ENCODE peak calls at places on chromosome 2, in ten cellular contexts. P is IMR-90, Y is GM23338, N is endothelial cell of umbilical vein, H is fibroblast of lung, V is hepatocyte, R is GM12878, K is osteoblast, U is Karpas-422, I is HepG2. B is an unnamed sample.

GRCh38 chr2:162327134-162327769 is 8.8 kb upstream of the IFIH1 start:
- DNase-seq in P (no peak), Y (peak), N (no peak), H (no peak), V (peak), R (no peak), K (no peak), U (peak), I (no peak), B (no peak)

GRCh38 chr2:38750011-38750792 is 959 bp downstream of the SRSF7 start:
- DNase-seq in P (peak), Y (no peak), N (peak), H (peak), V (peak), R (no peak), K (peak), U (no peak), I (no peak), B (no peak)

GRCh38 chr2:6977786-6978185 is 60.6 kb downstream of the RNF144A start:
- DNase-seq in P (no peak), Y (no peak), N (no peak), H (no peak), V (no peak), R (no peak), K (no peak), U (no peak), I (no peak), B (no peak)

GRCh38 chr2:42241517-42241916 is 72.4 kb downstream of the EML4 start:
- DNase-seq in P (no peak), Y (no peak), N (peak), H (no peak), V (no peak), R (no peak), K (no peak), U (no peak), I (no peak), B (no peak)

GRCh38 chr2:120436460-120436739 is 90.5 kb downstream of the INHBB start:
- DNase-seq in P (no peak), Y (no peak), N (no peak), H (no peak), V (no peak), R (no peak), K (no peak), U (no peak), I (no peak), B (no peak)

GRCh38 chr2:241673797-241674725 is 12.6 kb downstream of the DTYMK start:
- DNase-seq in P (no peak), Y (peak), N (no peak), H (no peak), V (no peak), R (no peak), K (peak), U (no peak), I (peak), B (peak)

GRCh38 chr2:219469186-219469724 is 29.4 kb upstream of the GMPPA start:
- DNase-seq in P (peak), Y (no peak), N (no peak), H (peak), V (no peak), R (no peak), K (peak), U (no peak), I (peak), B (peak)

GRCh38 chr2:216735661-216736060 is 40.3 kb upstream of the IGFBP5 start:
- DNase-seq in P (no peak), Y (no peak), N (no peak), H (no peak), V (no peak), R (no peak), K (no peak), U (no peak), I (no peak), B (no peak)

GRCh38 chr2:131035112-131035825 is 58.0 kb downstream of the FAM168B start:
- DNase-seq in P (no peak), Y (peak), N (no peak), H (no peak), V (no peak), R (no peak), K (peak), U (no peak), I (no peak), B (no peak)

GRCh38 chr2:37656512-37657423 is 14.7 kb downstream of the CDC42EP3 start:
- DNase-seq in P (no peak), Y (peak), N (peak), H (no peak), V (no peak), R (no peak), K (no peak), U (peak), I (no peak), B (no peak)

GRCh38 chr2:40317047-40317446 is 134.8 kb downstream of the SLC8A1 start:
- DNase-seq in P (peak), Y (no peak), N (peak), H (peak), V (no peak), R (no peak), K (peak), U (no peak), I (no peak), B (peak)

GRCh38 chr2:137167651-137168050 is 402.3 kb downstream of the THSD7B start:
- DNase-seq in P (no peak), Y (no peak), N (no peak), H (no peak), V (no peak), R (no peak), K (no peak), U (no peak), I (no peak), B (no peak)

GRCh38 chr2:11375689-11376027 is 31.2 kb upstream of the ROCK2 start:
- DNase-seq in P (no peak), Y (no peak), N (no peak), H (no peak), V (no peak), R (no peak), K (no peak), U (peak), I (no peak), B (no peak)

GRCh38 chr2:11373096-11373495 is 28.7 kb upstream of the ROCK2 start:
- DNase-seq in P (no peak), Y (no peak), N (no peak), H (no peak), V (no peak), R (no peak), K (no peak), U (peak), I (no peak), B (no peak)

GRCh38 chr2:11377915-11378649 is 33.6 kb upstream of the ROCK2 start:
- DNase-seq in P (peak), Y (no peak), N (no peak), H (peak), V (no peak), R (peak), K (no peak), U (peak), I (no peak), B (no peak)

GRCh38 chr2:11376071-11376470 is 31.6 kb upstream of the ROCK2 start:
- DNase-seq in P (no peak), Y (no peak), N (no peak), H (no peak), V (no peak), R (no peak), K (no peak), U (peak), I (peak), B (no peak)

GRCh38 chr2:11375025-11375688 is 30.7 kb upstream of the ROCK2 start:
- DNase-seq in P (no peak), Y (no peak), N (no peak), H (peak), V (no peak), R (no peak), K (no peak), U (peak), I (no peak), B (no peak)
- H3K4me3 ChIP-seq in P (no peak), Y (no peak), N (no peak), H (no peak), V (no peak), R (no peak), K (peak), U (no peak), I (no peak), B (peak)

DNA sequence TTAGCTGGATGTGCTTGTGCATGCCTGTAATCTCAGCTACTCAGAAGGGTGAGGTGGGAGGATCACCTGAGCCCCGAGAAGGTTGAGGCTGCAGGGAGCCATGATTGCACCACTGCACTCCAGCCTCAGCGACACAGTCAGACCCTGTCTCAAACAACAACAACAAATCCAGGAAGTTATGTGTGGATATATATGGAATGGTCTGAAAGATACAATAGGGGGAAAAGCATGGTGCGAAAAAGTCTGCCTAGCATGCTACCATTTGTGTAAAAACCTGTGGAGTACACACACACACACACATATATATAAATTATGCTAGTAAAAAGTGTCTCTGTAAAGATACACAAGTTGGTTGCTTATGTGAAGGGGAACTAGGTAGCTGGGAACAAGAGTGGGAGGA is 6.9 kb upstream of the HOXD1 start:
- DNase-seq in P (no peak), Y (no peak), N (peak), H (no peak), V (no peak), R (no peak), K (no peak), U (no peak), I (no peak), B (no peak)
- H2AFZ ChIP-seq in P (no peak), Y (no peak), N (no peak), H (no peak), V (no peak), R (no peak), K (no peak), U (no peak), I (no peak), B (no peak)

GRCh38 chr2:25772078-25772477 is 98.7 kb upstream of the DTNB start:
- DNase-seq in P (no peak), Y (no peak), N (no peak), H (no peak), V (no peak), R (no peak), K (peak), U (no peak), I (no peak), B (no peak)
- H3K27ac ChIP-seq in P (no peak), Y (no peak), N (no peak), H (no peak), V (no peak), R (no peak), K (no peak), U (no peak), I (no peak), B (no peak)

DNA sequence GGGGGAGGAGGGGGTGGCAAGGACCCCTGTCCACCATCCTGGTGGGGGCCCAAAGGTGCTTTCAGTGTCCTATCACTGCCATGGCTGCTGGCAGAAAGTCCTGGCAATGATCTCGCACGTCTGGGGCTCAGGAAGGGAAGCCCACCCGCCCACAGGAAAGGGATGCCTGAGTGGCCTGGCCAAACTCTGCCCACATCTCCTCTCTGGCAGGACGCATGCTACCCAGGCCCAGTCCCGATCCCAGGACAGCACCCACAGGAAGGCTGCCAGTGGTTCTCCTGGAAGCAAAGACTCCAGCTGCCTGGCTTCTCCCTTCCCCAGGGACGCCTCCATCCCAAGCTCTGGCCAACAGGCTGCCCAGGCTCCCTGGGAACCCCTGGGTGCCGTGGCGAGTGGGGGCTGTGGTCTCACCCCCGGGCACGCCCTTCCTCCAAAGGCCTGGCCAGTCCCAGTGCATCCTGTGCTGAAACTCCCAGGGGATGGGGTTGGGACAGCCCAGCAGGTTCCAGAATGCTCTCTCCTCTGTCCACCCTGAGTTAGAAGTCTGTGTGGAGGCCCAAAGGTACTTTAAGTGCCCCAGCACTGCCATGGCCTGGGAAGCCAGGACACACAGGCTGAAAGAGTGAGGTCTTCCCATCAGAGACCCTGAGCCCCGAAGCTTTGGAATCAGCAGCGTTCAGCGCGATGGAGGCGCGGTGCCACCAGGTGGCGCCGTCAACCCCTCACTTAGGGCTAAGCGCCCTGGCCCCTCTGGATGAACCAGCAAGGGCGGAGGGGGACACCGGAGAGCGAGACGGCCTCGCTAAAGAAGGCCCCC is 29.8 kb upstream of the TAF1B start:
- DNase-seq in P (peak), Y (peak), N (peak), H (peak), V (peak), R (no peak), K (peak), U (peak), I (peak), B (no peak)
- H3K4me3 ChIP-seq in P (no peak), Y (no peak), N (no peak), H (no peak), V (no peak), R (no peak), K (peak), U (no peak), I (peak), B (no peak)

DNA sequence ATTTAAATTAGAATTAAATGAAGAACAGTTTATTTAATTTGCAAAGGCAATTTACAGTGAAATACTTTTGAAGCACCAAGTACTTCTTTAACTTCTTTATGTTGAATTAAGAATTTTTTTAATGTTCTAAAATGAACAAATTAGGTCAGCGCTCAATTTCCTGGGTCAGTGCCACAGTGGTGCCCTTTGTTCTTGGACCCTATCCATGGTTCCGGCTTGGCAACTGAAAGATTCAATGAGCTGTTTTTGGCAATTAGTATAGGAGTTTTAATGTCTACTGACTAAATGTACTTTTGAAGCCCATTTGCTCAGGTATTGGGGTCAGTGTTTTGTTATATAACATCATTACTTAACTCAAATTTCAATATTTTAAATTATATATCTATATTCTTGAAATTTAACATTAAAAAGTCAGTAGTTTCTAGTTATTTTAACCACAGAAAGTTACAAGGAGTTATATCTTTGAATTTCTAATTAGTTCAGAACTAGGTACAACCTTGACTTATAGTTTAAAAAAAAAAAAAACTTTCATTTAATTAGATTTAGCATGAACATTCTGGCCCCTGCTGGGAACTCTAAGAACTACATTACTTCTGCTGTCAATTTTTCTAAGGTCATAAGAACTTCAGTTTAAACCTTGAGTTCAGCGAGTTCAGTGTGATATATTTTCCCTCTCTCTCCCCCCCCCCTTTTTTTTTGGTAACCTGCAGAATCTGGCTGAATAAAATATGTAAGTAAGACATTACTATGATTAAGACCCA is 7.6 kb upstream of the MSTN start:
- DNase-seq in P (peak), Y (peak), N (peak), H (peak), V (peak), R (no peak), K (peak), U (peak), I (peak), B (peak)
- H2AFZ ChIP-seq in P (no peak), Y (no peak), N (no peak), H (no peak), V (no peak), R (no peak), K (no peak), U (no peak), I (no peak), B (no peak)

B was measured in astrocyte.